ENCODE peak calls at places on chromosomes 7 and 10, in five cellular contexts. V is adrenal gland, K is NCI-H2081, Y is H54, X is astrocyte of the spinal cord. N is an unnamed sample.

GRCh38 chr10:71433116-71433982 is 36.6 kb downstream of the CDH23 start:
- DNase-seq in V (no peak), X (no peak), Y (no peak), K (no peak), N (no peak)

GRCh38 chr10:26697163-26697921 is at the start of gene PDSS1:
- DNase-seq in Y (peak; percentile 72), K (peak; percentile 62), V (peak; percentile 76), X (peak; percentile 69), N (peak; percentile 21)

GRCh38 chr10:32132357-32132756 is 76.1 kb upstream of the KIF5B start:
- DNase-seq in Y (no peak), X (no peak), K (no peak), V (no peak), N (no peak)

GRCh38 chr7:44678468-44679179 is 70.0 kb upstream of the ZMIZ2 start:
- DNase-seq in X (peak; percentile 12), K (no peak), Y (no peak), V (peak; percentile 74), N (no peak)

GRCh38 chr7:47444376-47445098 is 137.4 kb downstream of the TNS3 start:
- DNase-seq in V (no peak), X (peak; percentile 29), K (peak; percentile 30), Y (no peak), N (no peak)

GRCh38 chr10:121764241-121764942 is 163.4 kb downstream of the ATE1 start:
- DNase-seq in K (no peak), X (no peak), Y (no peak), V (no peak), N (no peak)

GRCh38 chr10:11336703-11337102 is 274.7 kb downstream of the USP6NL start:
- DNase-seq in K (no peak), Y (no peak), V (no peak), X (no peak), N (no peak)

GRCh38 chr10:6300106-6300783 is 97.5 kb downstream of the PFKFB3 start:
- DNase-seq in Y (no peak), K (no peak), X (peak; percentile 73), V (peak; percentile 14), N (no peak)

GRCh38 chr10:98255146-98255877 is 12.7 kb downstream of the LOXL4 start:
- DNase-seq in K (no peak), Y (no peak), V (no peak), X (no peak), N (no peak)

GRCh38 chr10:69749180-69750010 is 52.3 kb upstream of the COL13A1 start:
- DNase-seq in V (no peak), X (peak; percentile 31), Y (peak; percentile 75), K (no peak), N (no peak)

GRCh38 chr10:79904671-79905321 is 44.1 kb downstream of the SFTPD start:
- DNase-seq in X (peak; percentile 64), Y (peak; percentile 58), V (peak; percentile 59), K (peak; percentile 62), N (peak; percentile 37)

GRCh38 chr10:69211524-69211923 is 8.6 kb upstream of the HKDC1 start:
- DNase-seq in K (no peak), X (no peak), Y (no peak), V (no peak), N (no peak)

GRCh38 chr7:12557282-12557681 is 13.2 kb upstream of the SCIN start:
- DNase-seq in K (no peak), X (no peak), Y (no peak), V (no peak), N (no peak)

GRCh38 chr7:139777304-139777890 is 401 bp downstream of the HIPK2 start:
- DNase-seq in Y (no peak), K (peak; percentile 50), V (peak; percentile 50), X (no peak), N (peak; percentile 9)

GRCh38 chr7:114243019-114243507 is 171.6 kb upstream of the FOXP2 start:
- DNase-seq in Y (no peak), V (no peak), X (peak; percentile 41), K (no peak), N (no peak)

GRCh38 chr7:45089314-45089891 is 634 bp upstream of the NACAD start:
- DNase-seq in K (peak; percentile 88), V (peak; percentile 60), X (peak; percentile 49), Y (peak; percentile 94), N (peak; percentile 95)

GRCh38 chr7:37173655-37174054 is 275.0 kb downstream of the ELMO1 start:
- DNase-seq in V (no peak), X (no peak), Y (no peak), K (no peak), N (no peak)

GRCh38 chr7:90383879-90384278 is 19.4 kb upstream of the CLDN12 start:
- DNase-seq in X (peak; percentile 52), V (no peak), K (no peak), Y (no peak), N (no peak)

GRCh38 chr7:134710511-134710853 is 63.8 kb downstream of the BPGM start:
- DNase-seq in K (no peak), X (no peak), V (no peak), Y (no peak), N (no peak)

GRCh38 chr7:65387893-65388292 is 14.2 kb downstream of the ZNF92 start:
- DNase-seq in Y (no peak), X (no peak), V (no peak), K (no peak), N (no peak)

GRCh38 chr10:114491933-114492332 is 87.6 kb upstream of the AFAP1L2 start:
- DNase-seq in V (peak; percentile 45), X (peak; percentile 8), Y (no peak), K (no peak), N (no peak)

GRCh38 chr10:23058366-23058765 is 37.0 kb upstream of the MSRB2 start:
- DNase-seq in Y (no peak), X (no peak), K (no peak), V (no peak), N (no peak)

N was measured in NCI-H1105 treated with DMSO at 0.1 percent for 48 hours.